ENCODE peak calls at places on chromosomes 16 and 17, in nine cellular contexts. One of them, this sample, is unnamed.

GRCh38 chr16:15611610-15612009 is 31.3 kb downstream of the MARF1 start:
- DNase-seq in H1: no peak
- DNase-seq in mesendoderm: no peak
- DNase-seq in fibroblast of villous mesenchyme: no peak
- DNase-seq in tibial nerve: no peak
- DNase-seq in HFF-Myc: no peak
- DNase-seq in CD8-positive, alpha-beta memory T cell: no peak
- DNase-seq in mammary epithelial cell: no peak
- DNase-seq in fibroblast of pulmonary artery: no peak
- DNase-seq in this sample: no peak

GRCh38 chr17:40319651-40320550 is 10.9 kb downstream of the RARA start:
- DNase-seq in H1: no peak
- DNase-seq in mesendoderm: no peak
- DNase-seq in fibroblast of villous mesenchyme: no peak
- DNase-seq in tibial nerve: no peak
- DNase-seq in HFF-Myc: no peak
- DNase-seq in CD8-positive, alpha-beta memory T cell: peak
- DNase-seq in mammary epithelial cell: no peak
- DNase-seq in fibroblast of pulmonary artery: no peak
- DNase-seq in this sample: no peak

GRCh38 chr17:6558932-6559752 is 2.8 kb upstream of the PITPNM3 start:
- DNase-seq in H1: no peak
- DNase-seq in mesendoderm: no peak
- DNase-seq in fibroblast of villous mesenchyme: no peak
- DNase-seq in tibial nerve: no peak
- DNase-seq in HFF-Myc: no peak
- DNase-seq in CD8-positive, alpha-beta memory T cell: no peak
- DNase-seq in mammary epithelial cell: no peak
- DNase-seq in fibroblast of pulmonary artery: peak
- DNase-seq in this sample: no peak

GRCh38 chr16:89115216-89115949 is 21.7 kb downstream of the ACSF3 start:
- DNase-seq in H1: no peak
- DNase-seq in mesendoderm: no peak
- DNase-seq in fibroblast of villous mesenchyme: peak
- DNase-seq in tibial nerve: peak
- DNase-seq in HFF-Myc: no peak
- DNase-seq in CD8-positive, alpha-beta memory T cell: peak
- DNase-seq in mammary epithelial cell: peak
- DNase-seq in fibroblast of pulmonary artery: peak
- DNase-seq in this sample: peak

GRCh38 chr17:3335876-3336275 is 37.7 kb upstream of the OR3A1 start:
- DNase-seq in H1: no peak
- DNase-seq in mesendoderm: peak
- DNase-seq in fibroblast of villous mesenchyme: no peak
- DNase-seq in tibial nerve: no peak
- DNase-seq in HFF-Myc: no peak
- DNase-seq in CD8-positive, alpha-beta memory T cell: no peak
- DNase-seq in mammary epithelial cell: peak
- DNase-seq in fibroblast of pulmonary artery: no peak
- DNase-seq in this sample: no peak

GRCh38 chr16:28192811-28193529 is 18.8 kb downstream of the XPO6 start:
- DNase-seq in H1: no peak
- DNase-seq in mesendoderm: no peak
- DNase-seq in fibroblast of villous mesenchyme: no peak
- DNase-seq in tibial nerve: no peak
- DNase-seq in HFF-Myc: no peak
- DNase-seq in CD8-positive, alpha-beta memory T cell: peak
- DNase-seq in mammary epithelial cell: no peak
- DNase-seq in fibroblast of pulmonary artery: no peak
- DNase-seq in this sample: no peak

GRCh38 chr16:64410306-64410705 is 711.6 kb downstream of the CDH11 start:
- DNase-seq in H1: no peak
- DNase-seq in mesendoderm: no peak
- DNase-seq in fibroblast of villous mesenchyme: no peak
- DNase-seq in tibial nerve: no peak
- DNase-seq in HFF-Myc: no peak
- DNase-seq in CD8-positive, alpha-beta memory T cell: no peak
- DNase-seq in mammary epithelial cell: no peak
- DNase-seq in fibroblast of pulmonary artery: peak
- DNase-seq in this sample: no peak

GRCh38 chr16:82005491-82005830 is 5.8 kb downstream of the SDR42E1 start:
- DNase-seq in H1: no peak
- DNase-seq in mesendoderm: no peak
- DNase-seq in fibroblast of villous mesenchyme: no peak
- DNase-seq in tibial nerve: no peak
- DNase-seq in HFF-Myc: no peak
- DNase-seq in CD8-positive, alpha-beta memory T cell: no peak
- DNase-seq in mammary epithelial cell: no peak
- DNase-seq in fibroblast of pulmonary artery: no peak
- DNase-seq in this sample: no peak

GRCh38 chr17:40539711-40540411 is 25.4 kb downstream of the CCR7 start:
- DNase-seq in H1: no peak
- DNase-seq in mesendoderm: peak
- DNase-seq in fibroblast of villous mesenchyme: no peak
- DNase-seq in tibial nerve: no peak
- DNase-seq in HFF-Myc: no peak
- DNase-seq in CD8-positive, alpha-beta memory T cell: no peak
- DNase-seq in mammary epithelial cell: no peak
- DNase-seq in fibroblast of pulmonary artery: no peak
- DNase-seq in this sample: no peak

GRCh38 chr16:89155851-89156739 is 15.5 kb upstream of the CDH15 start:
- DNase-seq in H1: no peak
- DNase-seq in mesendoderm: no peak
- DNase-seq in fibroblast of villous mesenchyme: peak
- DNase-seq in tibial nerve: no peak
- DNase-seq in HFF-Myc: no peak
- DNase-seq in CD8-positive, alpha-beta memory T cell: no peak
- DNase-seq in mammary epithelial cell: no peak
- DNase-seq in fibroblast of pulmonary artery: no peak
- DNase-seq in this sample: no peak

GRCh38 chr17:37392024-37392590 is 14.5 kb downstream of the ACACA start:
- DNase-seq in H1: no peak
- DNase-seq in mesendoderm: no peak
- DNase-seq in fibroblast of villous mesenchyme: peak
- DNase-seq in tibial nerve: peak
- DNase-seq in HFF-Myc: no peak
- DNase-seq in CD8-positive, alpha-beta memory T cell: no peak
- DNase-seq in mammary epithelial cell: peak
- DNase-seq in fibroblast of pulmonary artery: peak
- DNase-seq in this sample: peak

GRCh38 chr17:12362853-12363252 is 302.8 kb upstream of the MYOCD start:
- DNase-seq in H1: no peak
- DNase-seq in mesendoderm: no peak
- DNase-seq in fibroblast of villous mesenchyme: no peak
- DNase-seq in tibial nerve: peak
- DNase-seq in HFF-Myc: no peak
- DNase-seq in CD8-positive, alpha-beta memory T cell: no peak
- DNase-seq in mammary epithelial cell: no peak
- DNase-seq in fibroblast of pulmonary artery: no peak
- DNase-seq in this sample: no peak

GRCh38 chr17:61806941-61807340 is 56.4 kb downstream of the BRIP1 start:
- DNase-seq in H1: no peak
- DNase-seq in mesendoderm: no peak
- DNase-seq in fibroblast of villous mesenchyme: no peak
- DNase-seq in tibial nerve: no peak
- DNase-seq in HFF-Myc: no peak
- DNase-seq in CD8-positive, alpha-beta memory T cell: no peak
- DNase-seq in mammary epithelial cell: no peak
- DNase-seq in fibroblast of pulmonary artery: no peak
- DNase-seq in this sample: no peak

DNA sequence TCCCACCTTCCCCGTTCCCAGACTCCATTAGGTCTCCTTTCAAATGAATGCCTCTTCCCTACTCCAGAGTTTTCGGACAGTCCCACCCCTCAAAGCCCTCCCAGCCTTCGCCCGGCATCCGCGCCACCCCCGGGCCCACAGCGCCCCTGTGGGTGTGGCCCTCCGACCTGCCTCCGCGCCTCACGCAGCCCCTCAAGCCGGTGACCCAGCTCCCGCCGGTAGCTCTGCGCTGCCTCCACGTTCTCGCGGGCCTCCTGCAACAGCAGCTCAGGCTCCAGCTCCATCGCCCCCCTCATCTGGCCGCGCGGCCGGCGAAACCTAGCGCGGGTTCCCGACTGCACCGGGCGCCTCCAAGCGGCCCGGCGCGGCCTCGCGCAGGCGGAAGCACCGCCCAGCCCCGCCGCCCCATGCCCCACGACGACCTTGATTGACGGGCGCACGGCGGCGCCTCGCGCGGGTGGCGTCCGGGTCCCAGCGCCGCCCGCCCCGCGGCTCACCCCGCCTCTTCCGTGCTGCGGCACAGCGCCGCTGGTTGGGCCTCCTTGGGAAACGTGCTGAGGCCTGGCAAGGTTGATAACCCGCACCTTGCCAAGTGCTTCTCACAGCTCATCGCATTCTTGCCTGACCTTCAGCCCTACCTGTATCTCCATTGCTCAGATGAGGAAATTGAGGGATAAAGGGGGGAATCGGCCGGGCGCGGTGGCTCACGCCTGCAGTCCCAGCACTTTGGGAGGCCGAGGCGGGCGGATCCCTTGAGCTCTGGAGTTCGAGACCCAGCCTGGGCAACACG is at the start of gene CRLF3:
- DNase-seq in H1: peak
- DNase-seq in mesendoderm: peak
- DNase-seq in fibroblast of villous mesenchyme: peak
- DNase-seq in tibial nerve: peak
- DNase-seq in HFF-Myc: peak
- DNase-seq in CD8-positive, alpha-beta memory T cell: peak
- DNase-seq in mammary epithelial cell: peak
- DNase-seq in fibroblast of pulmonary artery: peak
- DNase-seq in this sample: peak
- H3K4me3 ChIP-seq in H1: peak
- H3K4me3 ChIP-seq in mesendoderm: peak
- H3K4me3 ChIP-seq in fibroblast of villous mesenchyme: peak
- H3K4me3 ChIP-seq in tibial nerve: peak
- H3K4me3 ChIP-seq in HFF-Myc: peak
- H3K4me3 ChIP-seq in CD8-positive, alpha-beta memory T cell: peak
- H3K4me3 ChIP-seq in mammary epithelial cell: peak
- H3K4me3 ChIP-seq in fibroblast of pulmonary artery: peak
- H3K4me3 ChIP-seq in this sample: peak

GRCh38 chr17:21119945-21120249 is 6.9 kb upstream of the DHRS7B start:
- DNase-seq in H1: no peak
- DNase-seq in mesendoderm: no peak
- DNase-seq in fibroblast of villous mesenchyme: no peak
- DNase-seq in tibial nerve: no peak
- DNase-seq in HFF-Myc: no peak
- DNase-seq in CD8-positive, alpha-beta memory T cell: no peak
- DNase-seq in mammary epithelial cell: no peak
- DNase-seq in fibroblast of pulmonary artery: no peak
- DNase-seq in this sample: no peak

GRCh38 chr17:21113706-21114105 is 13.1 kb upstream of the DHRS7B start:
- DNase-seq in H1: no peak
- DNase-seq in mesendoderm: no peak
- DNase-seq in fibroblast of villous mesenchyme: no peak
- DNase-seq in tibial nerve: no peak
- DNase-seq in HFF-Myc: no peak
- DNase-seq in CD8-positive, alpha-beta memory T cell: no peak
- DNase-seq in mammary epithelial cell: no peak
- DNase-seq in fibroblast of pulmonary artery: no peak
- DNase-seq in this sample: no peak

GRCh38 chr17:21124096-21124495 is 2.7 kb upstream of the DHRS7B start:
- DNase-seq in H1: no peak
- DNase-seq in mesendoderm: no peak
- DNase-seq in fibroblast of villous mesenchyme: no peak
- DNase-seq in tibial nerve: no peak
- DNase-seq in HFF-Myc: no peak
- DNase-seq in CD8-positive, alpha-beta memory T cell: no peak
- DNase-seq in mammary epithelial cell: no peak
- DNase-seq in fibroblast of pulmonary artery: no peak
- DNase-seq in this sample: no peak

GRCh38 chr17:21119247-21119944 is 7.4 kb upstream of the DHRS7B start:
- DNase-seq in H1: no peak
- DNase-seq in mesendoderm: peak
- DNase-seq in fibroblast of villous mesenchyme: peak
- DNase-seq in tibial nerve: peak
- DNase-seq in HFF-Myc: peak
- DNase-seq in CD8-positive, alpha-beta memory T cell: peak
- DNase-seq in mammary epithelial cell: peak
- DNase-seq in fibroblast of pulmonary artery: peak
- DNase-seq in this sample: peak
- H3K4me3 ChIP-seq in H1: no peak
- H3K4me3 ChIP-seq in mesendoderm: no peak
- H3K4me3 ChIP-seq in fibroblast of villous mesenchyme: peak
- H3K4me3 ChIP-seq in tibial nerve: no peak
- H3K4me3 ChIP-seq in HFF-Myc: no peak
- H3K4me3 ChIP-seq in CD8-positive, alpha-beta memory T cell: no peak
- H3K4me3 ChIP-seq in mammary epithelial cell: no peak
- H3K4me3 ChIP-seq in fibroblast of pulmonary artery: peak
- H3K4me3 ChIP-seq in this sample: no peak

GRCh38 chr17:48720263-48721008 is 1.9 kb downstream of the PRAC1 start:
- DNase-seq in H1: no peak
- DNase-seq in mesendoderm: no peak
- DNase-seq in fibroblast of villous mesenchyme: no peak
- DNase-seq in tibial nerve: no peak
- DNase-seq in HFF-Myc: no peak
- DNase-seq in CD8-positive, alpha-beta memory T cell: no peak
- DNase-seq in mammary epithelial cell: no peak
- DNase-seq in fibroblast of pulmonary artery: no peak
- DNase-seq in this sample: no peak
- H3K4me3 ChIP-seq in H1: no peak
- H3K4me3 ChIP-seq in mesendoderm: no peak
- H3K4me3 ChIP-seq in fibroblast of villous mesenchyme: peak
- H3K4me3 ChIP-seq in tibial nerve: no peak
- H3K4me3 ChIP-seq in HFF-Myc: no peak
- H3K4me3 ChIP-seq in CD8-positive, alpha-beta memory T cell: no peak
- H3K4me3 ChIP-seq in mammary epithelial cell: no peak
- H3K4me3 ChIP-seq in fibroblast of pulmonary artery: no peak
- H3K4me3 ChIP-seq in this sample: no peak

GRCh38 chr17:50146927-50147640 is 3.4 kb downstream of the PPP1R9B start:
- DNase-seq in H1: no peak
- DNase-seq in mesendoderm: no peak
- DNase-seq in fibroblast of villous mesenchyme: no peak
- DNase-seq in tibial nerve: no peak
- DNase-seq in HFF-Myc: no peak
- DNase-seq in CD8-positive, alpha-beta memory T cell: no peak
- DNase-seq in mammary epithelial cell: no peak
- DNase-seq in fibroblast of pulmonary artery: no peak
- DNase-seq in this sample: no peak

GRCh38 chr17:50146230-50146926 is 4.1 kb downstream of the PPP1R9B start:
- DNase-seq in H1: no peak
- DNase-seq in mesendoderm: no peak
- DNase-seq in fibroblast of villous mesenchyme: no peak
- DNase-seq in tibial nerve: no peak
- DNase-seq in HFF-Myc: no peak
- DNase-seq in CD8-positive, alpha-beta memory T cell: no peak
- DNase-seq in mammary epithelial cell: no peak
- DNase-seq in fibroblast of pulmonary artery: no peak
- DNase-seq in this sample: no peak

GRCh38 chr17:50144845-50145531 is 5.5 kb downstream of the PPP1R9B start:
- DNase-seq in H1: no peak
- DNase-seq in mesendoderm: no peak
- DNase-seq in fibroblast of villous mesenchyme: no peak
- DNase-seq in tibial nerve: no peak
- DNase-seq in HFF-Myc: no peak
- DNase-seq in CD8-positive, alpha-beta memory T cell: no peak
- DNase-seq in mammary epithelial cell: no peak
- DNase-seq in fibroblast of pulmonary artery: no peak
- DNase-seq in this sample: no peak

GRCh38 chr17:50144346-50144745 is 6.1 kb downstream of the PPP1R9B start:
- DNase-seq in H1: no peak
- DNase-seq in mesendoderm: no peak
- DNase-seq in fibroblast of villous mesenchyme: no peak
- DNase-seq in tibial nerve: no peak
- DNase-seq in HFF-Myc: no peak
- DNase-seq in CD8-positive, alpha-beta memory T cell: no peak
- DNase-seq in mammary epithelial cell: no peak
- DNase-seq in fibroblast of pulmonary artery: no peak
- DNase-seq in this sample: no peak

GRCh38 chr17:50145532-50146229 is 4.8 kb downstream of the PPP1R9B start:
- DNase-seq in H1: no peak
- DNase-seq in mesendoderm: no peak
- DNase-seq in fibroblast of villous mesenchyme: no peak
- DNase-seq in tibial nerve: no peak
- DNase-seq in HFF-Myc: no peak
- DNase-seq in CD8-positive, alpha-beta memory T cell: no peak
- DNase-seq in mammary epithelial cell: no peak
- DNase-seq in fibroblast of pulmonary artery: no peak
- DNase-seq in this sample: no peak
- H3K4me3 ChIP-seq in H1: no peak
- H3K4me3 ChIP-seq in mesendoderm: no peak
- H3K4me3 ChIP-seq in fibroblast of villous mesenchyme: no peak
- H3K4me3 ChIP-seq in tibial nerve: no peak
- H3K4me3 ChIP-seq in HFF-Myc: peak
- H3K4me3 ChIP-seq in CD8-positive, alpha-beta memory T cell: no peak
- H3K4me3 ChIP-seq in mammary epithelial cell: no peak
- H3K4me3 ChIP-seq in fibroblast of pulmonary artery: no peak
- H3K4me3 ChIP-seq in this sample: no peak